ENCODE peak calls at places on chromosomes 7 and 10, in seven cellular contexts. One of them, this sample, is unnamed.

GRCh38 chr10:35643151-35643975 is 1.3 kb upstream of the FZD8 start:
- DNase-seq in HCT116: no peak
- DNase-seq in H1: no peak
- DNase-seq in K562: peak; percentile 55
- DNase-seq in SK-N-SH: peak; percentile 58
- DNase-seq in HepG2: no peak
- DNase-seq in Panc1: no peak
- DNase-seq in this sample: no peak

GRCh38 chr10:111967116-111967515 is 216.4 kb downstream of the GPAM start:
- DNase-seq in HCT116: no peak
- DNase-seq in H1: no peak
- DNase-seq in HepG2: no peak
- DNase-seq in K562: no peak
- DNase-seq in SK-N-SH: no peak
- DNase-seq in Panc1: no peak
- DNase-seq in this sample: no peak

GRCh38 chr10:98314577-98315284 is 46.7 kb upstream of the LOXL4 start:
- DNase-seq in SK-N-SH: no peak
- DNase-seq in K562: no peak
- DNase-seq in HepG2: no peak
- DNase-seq in Panc1: no peak
- DNase-seq in H1: no peak
- DNase-seq in HCT116: no peak
- DNase-seq in this sample: no peak

GRCh38 chr7:150969483-150969874 is 8.6 kb downstream of the KCNH2 start:
- DNase-seq in SK-N-SH: no peak
- DNase-seq in K562: peak; percentile 13
- DNase-seq in Panc1: no peak
- DNase-seq in H1: no peak
- DNase-seq in HCT116: no peak
- DNase-seq in HepG2: no peak
- DNase-seq in this sample: no peak

GRCh38 chr10:69659286-69660027 is 29.4 kb downstream of the FAM241B start:
- DNase-seq in H1: no peak
- DNase-seq in HepG2: no peak
- DNase-seq in Panc1: no peak
- DNase-seq in K562: no peak
- DNase-seq in HCT116: no peak
- DNase-seq in SK-N-SH: no peak
- DNase-seq in this sample: no peak

GRCh38 chr7:94972296-94972695 is 64.9 kb downstream of the PPP1R9A start:
- DNase-seq in Panc1: peak; percentile 32
- DNase-seq in HCT116: no peak
- DNase-seq in SK-N-SH: no peak
- DNase-seq in K562: no peak
- DNase-seq in HepG2: peak; percentile 93
- DNase-seq in H1: no peak
- DNase-seq in this sample: no peak

GRCh38 chr7:39353615-39354376 is 212.4 kb upstream of the YAE1 start:
- DNase-seq in H1: peak; percentile 49
- DNase-seq in Panc1: no peak
- DNase-seq in HCT116: no peak
- DNase-seq in HepG2: no peak
- DNase-seq in SK-N-SH: peak; percentile 70
- DNase-seq in K562: no peak
- DNase-seq in this sample: no peak

GRCh38 chr10:59393349-59393748 is 31.0 kb upstream of the FAM13C start:
- DNase-seq in Panc1: no peak
- DNase-seq in HCT116: no peak
- DNase-seq in K562: no peak
- DNase-seq in SK-N-SH: no peak
- DNase-seq in H1: no peak
- DNase-seq in HepG2: no peak
- DNase-seq in this sample: no peak

GRCh38 chr7:121369462-121369861 is 26.6 kb downstream of the FAM3C start:
- DNase-seq in K562: no peak
- DNase-seq in SK-N-SH: no peak
- DNase-seq in Panc1: no peak
- DNase-seq in HCT116: no peak
- DNase-seq in HepG2: peak; percentile 2
- DNase-seq in H1: no peak
- DNase-seq in this sample: peak; percentile 44

GRCh38 chr7:121561717-121562116 is 165.6 kb upstream of the FAM3C start:
- DNase-seq in K562: no peak
- DNase-seq in HepG2: no peak
- DNase-seq in SK-N-SH: no peak
- DNase-seq in HCT116: no peak
- DNase-seq in H1: no peak
- DNase-seq in Panc1: no peak
- DNase-seq in this sample: no peak

GRCh38 chr7:158280467-158281154 is 307.0 kb downstream of the PTPRN2 start:
- DNase-seq in SK-N-SH: peak; percentile 8
- DNase-seq in K562: no peak
- DNase-seq in Panc1: no peak
- DNase-seq in HCT116: no peak
- DNase-seq in H1: no peak
- DNase-seq in HepG2: no peak
- DNase-seq in this sample: no peak

GRCh38 chr10:115092555-115093285 is 445 bp upstream of the ATRNL1 start:
- DNase-seq in SK-N-SH: peak; percentile 92
- DNase-seq in HCT116: no peak
- DNase-seq in Panc1: no peak
- DNase-seq in HepG2: no peak
- DNase-seq in H1: no peak
- DNase-seq in K562: peak; percentile 9
- DNase-seq in this sample: no peak

GRCh38 chr7:10973942-10974716 is 457 bp downstream of the PHF14 start:
- DNase-seq in HepG2: peak; percentile 12
- DNase-seq in H1: no peak
- DNase-seq in Panc1: no peak
- DNase-seq in SK-N-SH: peak; percentile 83
- DNase-seq in HCT116: no peak
- DNase-seq in K562: peak; percentile 42
- DNase-seq in this sample: no peak

GRCh38 chr7:101216860-101217387 is 457 bp downstream of the PLOD3 start:
- DNase-seq in HepG2: no peak
- DNase-seq in Panc1: no peak
- DNase-seq in HCT116: no peak
- DNase-seq in H1: no peak
- DNase-seq in SK-N-SH: no peak
- DNase-seq in K562: no peak
- DNase-seq in this sample: no peak

GRCh38 chr7:84876036-84876821 is 310.6 kb downstream of the SEMA3D start:
- DNase-seq in SK-N-SH: no peak
- DNase-seq in HepG2: no peak
- DNase-seq in HCT116: no peak
- DNase-seq in Panc1: no peak
- DNase-seq in K562: no peak
- DNase-seq in H1: no peak
- DNase-seq in this sample: no peak

GRCh38 chr10:127003032-127003685 is 97.9 kb downstream of the DOCK1 start:
- DNase-seq in K562: no peak
- DNase-seq in HCT116: no peak
- DNase-seq in H1: no peak
- DNase-seq in HepG2: no peak
- DNase-seq in Panc1: no peak
- DNase-seq in SK-N-SH: no peak
- DNase-seq in this sample: no peak

GRCh38 chr10:88892223-88892967 is 12.3 kb downstream of the STAMBPL1 start:
- DNase-seq in HepG2: no peak
- DNase-seq in Panc1: no peak
- DNase-seq in H1: no peak
- DNase-seq in SK-N-SH: no peak
- DNase-seq in HCT116: no peak
- DNase-seq in K562: no peak
- DNase-seq in this sample: no peak

GRCh38 chr7:151806204-151806603 is 70.7 kb downstream of the PRKAG2 start:
- DNase-seq in HCT116: no peak
- DNase-seq in H1: no peak
- DNase-seq in HepG2: no peak
- DNase-seq in SK-N-SH: no peak
- DNase-seq in Panc1: no peak
- DNase-seq in K562: no peak
- DNase-seq in this sample: no peak

GRCh38 chr10:79221110-79222051 is 125.9 kb upstream of the PPIF start:
- DNase-seq in HepG2: no peak
- DNase-seq in Panc1: no peak
- DNase-seq in H1: no peak
- DNase-seq in K562: peak; percentile 59
- DNase-seq in HCT116: no peak
- DNase-seq in SK-N-SH: peak; percentile 84
- DNase-seq in this sample: no peak

GRCh38 chr7:158432369-158433270 is 155.0 kb downstream of the PTPRN2 start:
- DNase-seq in HCT116: no peak
- DNase-seq in K562: no peak
- DNase-seq in H1: no peak
- DNase-seq in SK-N-SH: peak; percentile 35
- DNase-seq in Panc1: peak; percentile 17
- DNase-seq in HepG2: peak; percentile 95
- DNase-seq in this sample: no peak

GRCh38 chr10:125788156-125789034 is 12.8 kb upstream of the MMP21 start:
- DNase-seq in Panc1: no peak
- DNase-seq in H1: no peak
- DNase-seq in SK-N-SH: no peak
- DNase-seq in HCT116: no peak
- DNase-seq in HepG2: no peak
- DNase-seq in K562: no peak
- DNase-seq in this sample: no peak

GRCh38 chr10:120455004-120455403 is 2.0 kb upstream of the PLPP4 start:
- DNase-seq in SK-N-SH: no peak
- DNase-seq in HepG2: no peak
- DNase-seq in HCT116: no peak
- DNase-seq in Panc1: no peak
- DNase-seq in K562: no peak
- DNase-seq in H1: no peak
- DNase-seq in this sample: no peak

GRCh38 chr10:113162960-113163359 is 212.9 kb downstream of the TCF7L2 start:
- DNase-seq in Panc1: no peak
- DNase-seq in K562: no peak
- DNase-seq in SK-N-SH: no peak
- DNase-seq in H1: no peak
- DNase-seq in HepG2: no peak
- DNase-seq in HCT116: no peak
- DNase-seq in this sample: no peak

GRCh38 chr10:113159563-113159962 is 209.5 kb downstream of the TCF7L2 start:
- DNase-seq in H1: no peak
- DNase-seq in K562: no peak
- DNase-seq in HepG2: no peak
- DNase-seq in SK-N-SH: no peak
- DNase-seq in Panc1: no peak
- DNase-seq in HCT116: no peak
- DNase-seq in this sample: no peak

GRCh38 chr10:113158183-113158582 is 208.1 kb downstream of the TCF7L2 start:
- DNase-seq in HCT116: no peak
- DNase-seq in HepG2: no peak
- DNase-seq in SK-N-SH: peak; percentile 46
- DNase-seq in H1: no peak
- DNase-seq in Panc1: no peak
- DNase-seq in K562: peak; percentile 13
- DNase-seq in this sample: no peak

GRCh38 chr10:113165643-113166042 is 215.6 kb downstream of the TCF7L2 start:
- DNase-seq in K562: no peak
- DNase-seq in HepG2: no peak
- DNase-seq in Panc1: no peak
- DNase-seq in SK-N-SH: no peak
- DNase-seq in HCT116: no peak
- DNase-seq in H1: no peak
- DNase-seq in this sample: no peak

DNA sequence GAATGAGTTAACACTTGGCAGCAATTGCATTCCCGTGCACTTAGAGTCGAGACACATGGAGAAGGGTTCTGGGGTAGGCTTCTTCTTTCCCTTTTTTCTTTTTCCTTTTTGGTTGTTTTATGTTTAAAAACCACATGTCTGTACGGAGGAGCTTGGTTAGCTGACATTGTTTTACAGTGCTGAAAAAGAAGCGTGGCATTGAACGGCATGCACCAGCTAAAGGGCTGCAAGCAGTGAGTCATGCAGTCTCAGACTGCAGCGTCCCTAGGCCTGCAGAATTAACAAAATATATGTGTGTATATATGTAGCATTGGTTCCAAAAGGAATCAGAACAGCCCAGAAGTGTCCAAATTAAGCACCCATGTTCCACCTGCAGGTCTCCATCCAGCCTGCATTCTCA is 211.0 kb downstream of the TCF7L2 start:
- DNase-seq in Panc1: no peak
- DNase-seq in SK-N-SH: no peak
- DNase-seq in K562: no peak
- DNase-seq in HCT116: no peak
- DNase-seq in H1: no peak
- DNase-seq in HepG2: no peak
- DNase-seq in this sample: no peak
- TF ChIP-seq SIN3A in Panc1: no peak
- TF ChIP-seq SIN3A in SK-N-SH: no peak
- TF ChIP-seq SIN3A in K562: no peak
- TF ChIP-seq SIN3A in HCT116: no peak
- TF ChIP-seq SIN3A in H1: no peak
- TF ChIP-seq SIN3A in HepG2: no peak
- TF ChIP-seq SIN3A in this sample: no peak

DNA sequence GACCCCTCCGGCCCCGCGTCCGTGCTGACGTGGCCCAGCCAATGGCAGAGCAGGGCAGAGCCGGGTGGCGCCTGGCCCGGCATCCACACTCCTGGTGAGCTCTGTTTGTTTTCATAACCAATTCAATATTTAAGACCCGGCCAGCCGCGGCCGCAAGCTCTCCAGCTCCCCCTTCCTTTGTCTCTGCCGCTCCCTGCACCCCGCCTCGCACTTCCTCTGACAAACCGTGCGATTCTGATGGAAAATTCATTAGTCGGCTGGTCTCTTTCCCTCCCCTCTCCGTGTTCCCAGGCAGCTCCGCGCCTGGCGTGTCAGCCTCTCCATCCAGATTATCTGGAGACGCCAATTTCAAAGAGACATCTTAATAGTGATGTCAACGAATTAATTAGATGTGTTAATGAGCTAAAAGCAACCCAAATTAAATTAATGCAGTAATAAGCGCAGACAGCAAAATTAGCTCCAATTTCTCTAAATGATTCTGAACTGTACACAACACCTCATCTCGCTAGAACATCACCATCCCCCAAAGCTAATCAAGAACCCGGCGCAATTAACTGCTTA is 55.3 kb downstream of the MICALL2 start:
- DNase-seq in Panc1: no peak
- DNase-seq in SK-N-SH: peak; percentile 77
- DNase-seq in HepG2: no peak
- DNase-seq in K562: no peak
- DNase-seq in H1: no peak
- DNase-seq in HCT116: no peak
- DNase-seq in this sample: no peak
- TF ChIP-seq SIN3A in Panc1: no peak
- TF ChIP-seq SIN3A in SK-N-SH: no peak
- TF ChIP-seq SIN3A in HepG2: no peak
- TF ChIP-seq SIN3A in K562: no peak
- TF ChIP-seq SIN3A in H1: no peak
- TF ChIP-seq SIN3A in HCT116: no peak
- TF ChIP-seq SIN3A in this sample: no peak

GRCh38 chr7:3318874-3319273 is 17.8 kb downstream of the SDK1 start:
- DNase-seq in H1: no peak
- DNase-seq in HCT116: no peak
- DNase-seq in HepG2: no peak
- DNase-seq in K562: no peak
- DNase-seq in Panc1: no peak
- DNase-seq in SK-N-SH: no peak
- DNase-seq in this sample: no peak
- TF ChIP-seq SIN3A in H1: no peak
- TF ChIP-seq SIN3A in HCT116: no peak
- TF ChIP-seq SIN3A in HepG2: no peak
- TF ChIP-seq SIN3A in K562: no peak
- TF ChIP-seq SIN3A in Panc1: no peak
- TF ChIP-seq SIN3A in SK-N-SH: no peak
- TF ChIP-seq SIN3A in this sample: no peak

GRCh38 chr7:66970310-66970709 is 25.1 kb downstream of the SBDS start:
- DNase-seq in H1: no peak
- DNase-seq in SK-N-SH: no peak
- DNase-seq in Panc1: no peak
- DNase-seq in K562: no peak
- DNase-seq in HCT116: no peak
- DNase-seq in HepG2: no peak
- DNase-seq in this sample: no peak
- TF ChIP-seq SIN3A in H1: no peak
- TF ChIP-seq SIN3A in SK-N-SH: no peak
- TF ChIP-seq SIN3A in Panc1: no peak
- TF ChIP-seq SIN3A in K562: no peak
- TF ChIP-seq SIN3A in HCT116: no peak
- TF ChIP-seq SIN3A in HepG2: no peak
- TF ChIP-seq SIN3A in this sample: no peak